ENCODE peak calls at places on chromosomes 1 and 21, in four cellular contexts. X is GM23248, D is PC-3, G is esophagus squamous epithelium. A is an unnamed sample.

GRCh38 chr21:14734191-14734590 is 188.1 kb upstream of the SAMSN1 start:
- DNase-seq in X (no peak), D (no peak), G (no peak), A (no peak)

GRCh38 chr1:180230416-180230790 is 339 bp downstream of the LHX4 start:
- DNase-seq in D (no peak), G (no peak), X (no peak), A (no peak)

GRCh38 chr21:28832013-28832714 is 160.5 kb downstream of the LTN1 start:
- DNase-seq in X (peak), G (no peak), D (peak), A (no peak)

GRCh38 chr1:52913014-52913413 is 8.5 kb downstream of the ECHDC2 start:
- DNase-seq in X (no peak), G (no peak), D (no peak), A (no peak)

GRCh38 chr1:37845049-37845646 is 14.2 kb downstream of the MTF1 start:
- DNase-seq in D (no peak), X (no peak), G (no peak), A (no peak)

GRCh38 chr21:10418649-10419048 is 102.7 kb upstream of the TPTE start:
- DNase-seq in G (no peak), X (no peak), D (no peak), A (no peak)

GRCh38 chr21:26115346-26115745 is 55.2 kb downstream of the APP start:
- DNase-seq in G (no peak), D (peak), X (no peak), A (no peak)

GRCh38 chr21:44083631-44084291 is 23.4 kb upstream of the PWP2 start:
- DNase-seq in X (no peak), G (no peak), D (no peak), A (peak)

GRCh38 chr1:86868477-86868876 is 45.4 kb downstream of the SELENOF start:
- DNase-seq in G (no peak), X (peak), D (no peak), A (no peak)

GRCh38 chr1:85584264-85584781 is 3.8 kb downstream of the CCN1 start:
- DNase-seq in G (no peak), D (peak), X (peak), A (peak)

GRCh38 chr1:21160263-21160662 is 16.4 kb downstream of the EIF4G3 start:
- DNase-seq in G (no peak), X (no peak), D (no peak), A (no peak)

GRCh38 chr1:201359031-201359872 is 18.2 kb downstream of the TNNT2 start:
- DNase-seq in X (no peak), D (no peak), G (no peak), A (no peak)

GRCh38 chr1:203051841-203052324 is 25.6 kb downstream of the PPFIA4 start:
- DNase-seq in D (no peak), G (no peak), X (no peak), A (no peak)

GRCh38 chr1:70706381-70707173 is 295.5 kb downstream of the CTH start:
- DNase-seq in G (no peak), X (peak), D (no peak), A (no peak)

GRCh38 chr1:192802406-192802805 is 6.4 kb upstream of the RGS2 start:
- DNase-seq in D (no peak), G (no peak), X (no peak), A (no peak)

GRCh38 chr1:160083968-160084770 is 2.8 kb downstream of the KCNJ9 start:
- DNase-seq in G (no peak), X (peak), D (peak), A (no peak)

GRCh38 chr21:34156957-34157356 is 83.6 kb downstream of the MRPS6 start:
- DNase-seq in X (no peak), G (no peak), D (no peak), A (no peak)

GRCh38 chr1:150221552-150221951 is 14.4 kb downstream of the ANP32E start:
- DNase-seq in X (peak), D (peak), G (no peak), A (peak)

GRCh38 chr21:41983229-41983628 is 26.9 kb downstream of the ZBTB21 start:
- DNase-seq in D (no peak), G (no peak), X (no peak), A (no peak)

GRCh38 chr1:15080328-15081033 is 73.1 kb upstream of the TMEM51 start:
- DNase-seq in D (no peak), G (no peak), X (no peak), A (no peak)

GRCh38 chr1:82777240-82777639 is 976.5 kb downstream of the ADGRL2 start:
- DNase-seq in X (no peak), G (no peak), D (no peak), A (no peak)

GRCh38 chr1:25786887-25787286 is 13.1 kb upstream of the SELENON start:
- DNase-seq in G (no peak), D (peak), X (peak), A (no peak)

GRCh38 chr1:82838066-82838465 is 1037.3 kb downstream of the ADGRL2 start:
- DNase-seq in D (peak), G (no peak), X (peak), A (peak)

GRCh38 chr1:157739229-157739901 is 37.6 kb downstream of the FCRL2 start:
- DNase-seq in G (no peak), X (no peak), D (no peak), A (no peak)

GRCh38 chr1:242405947-242406346 is 118.5 kb downstream of the PLD5 start:
- DNase-seq in D (no peak), X (no peak), G (no peak), A (no peak)

GRCh38 chr1:204448321-204448964 is 36.8 kb upstream of the PPP1R15B start:
- DNase-seq in X (no peak), D (peak), G (no peak), A (no peak)

GRCh38 chr1:187763465-187763864 is 934.7 kb downstream of the PLA2G4A start:
- DNase-seq in X (no peak), G (no peak), D (no peak), A (no peak)

GRCh38 chr1:198696211-198696610 is 57.4 kb downstream of the PTPRC start:
- DNase-seq in D (no peak), G (no peak), X (no peak), A (no peak)

GRCh38 chr1:161013591-161014513 is 7.1 kb downstream of the F11R start:
- DNase-seq in G (peak), D (peak), X (peak), A (peak)

GRCh38 chr1:184838374-184838995 is 83.8 kb upstream of the EDEM3 start:
- DNase-seq in X (peak), D (peak), G (no peak), A (peak)

GRCh38 chr21:45988366-45989347 is 7.1 kb downstream of the COL6A1 start:
- DNase-seq in D (no peak), G (no peak), X (no peak), A (no peak)

GRCh38 chr1:180566048-180566447 is 7.3 kb downstream of the OVAAL start:
- DNase-seq in X (no peak), G (no peak), D (no peak), A (no peak)

GRCh38 chr1:22261580-22261979 is 118.7 kb upstream of the WNT4 start:
- DNase-seq in X (no peak), D (no peak), G (no peak), A (no peak)

GRCh38 chr1:25737151-25737550 is 62.8 kb upstream of the SELENON start:
- DNase-seq in D (no peak), X (peak), G (no peak), A (no peak)

GRCh38 chr1:179129702-179130473 is 48.0 kb downstream of the TOR3A start:
- DNase-seq in D (no peak), G (no peak), X (peak), A (no peak)

GRCh38 chr1:87949711-87950110 is 621.0 kb downstream of the LMO4 start:
- DNase-seq in G (no peak), D (no peak), X (no peak), A (no peak)

GRCh38 chr21:41170442-41170841 is 2.5 kb downstream of the BACE2 start:
- DNase-seq in D (peak), G (no peak), X (peak), A (no peak)

DNA sequence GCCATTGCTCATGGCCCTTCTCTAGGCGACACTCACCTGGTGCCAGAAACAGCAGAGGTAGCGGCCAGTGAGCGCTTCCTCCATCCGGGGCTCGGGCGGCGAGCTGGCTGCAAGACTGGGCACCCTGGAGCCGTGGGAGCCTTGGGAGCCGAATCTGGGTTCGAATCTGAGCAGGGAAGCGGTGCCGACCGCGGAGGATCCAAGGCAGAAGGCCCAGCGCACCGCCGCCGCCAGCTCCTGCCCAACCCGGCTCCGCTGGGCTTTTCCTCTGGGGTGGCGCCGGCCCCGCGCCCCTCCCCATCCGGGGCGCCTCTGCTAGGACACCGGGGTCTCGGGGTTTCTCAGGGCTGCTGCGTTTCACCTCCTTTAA is 1.7 kb upstream of the PRDM16 start:
- DNase-seq in D (no peak), X (no peak), G (no peak), A (no peak)
- H3K4me3 ChIP-seq in D (no peak), X (no peak), G (no peak), A (no peak)

GRCh38 chr1:68147534-68147933 is 84.8 kb downstream of the WLS start:
- DNase-seq in X (no peak), G (no peak), D (no peak), A (no peak)
- H3K27ac ChIP-seq in X (no peak), G (no peak), D (no peak), A (no peak)

DNA sequence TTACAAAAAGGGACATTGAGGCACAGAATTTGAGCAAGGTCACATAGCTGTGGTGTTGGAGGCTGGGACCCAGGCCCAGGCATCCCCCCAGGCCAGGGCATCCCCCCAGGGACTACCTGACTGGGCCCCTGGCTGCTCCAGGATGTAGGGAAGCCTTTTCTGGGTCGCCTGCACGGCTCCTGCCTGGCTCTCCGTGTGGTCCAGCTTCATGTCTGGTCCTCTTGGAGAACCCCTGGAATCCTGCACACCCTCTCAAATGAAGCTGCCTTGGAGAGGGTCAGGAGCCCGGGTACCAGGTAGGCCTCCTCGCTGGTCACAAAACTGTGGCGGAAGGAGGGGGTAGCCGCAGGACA is 919 bp upstream of the CELSR2 start:
- DNase-seq in X (no peak), G (no peak), D (no peak), A (no peak)
- H3K4me3 ChIP-seq in X (no peak), G (no peak), D (no peak), A (no peak)

GRCh38 chr1:224635356-224635755 is 19.2 kb downstream of the CNIH3 start:
- DNase-seq in G (no peak), X (peak), D (peak), A (peak)

GRCh38 chr1:224632921-224633321 is 16.8 kb downstream of the CNIH3 start:
- DNase-seq in D (peak), X (peak), G (no peak), A (no peak)

GRCh38 chr1:224629965-224630364 is 13.8 kb downstream of the CNIH3 start:
- DNase-seq in X (no peak), G (no peak), D (no peak), A (no peak)

GRCh38 chr1:224631471-224632105 is 15.5 kb downstream of the CNIH3 start:
- DNase-seq in G (no peak), X (peak), D (no peak), A (no peak)

GRCh38 chr1:224632381-224632871 is 16.3 kb downstream of the CNIH3 start:
- DNase-seq in X (peak), D (peak), G (no peak), A (peak)
- H3K27ac ChIP-seq in X (peak), D (no peak), G (no peak), A (peak)

DNA sequence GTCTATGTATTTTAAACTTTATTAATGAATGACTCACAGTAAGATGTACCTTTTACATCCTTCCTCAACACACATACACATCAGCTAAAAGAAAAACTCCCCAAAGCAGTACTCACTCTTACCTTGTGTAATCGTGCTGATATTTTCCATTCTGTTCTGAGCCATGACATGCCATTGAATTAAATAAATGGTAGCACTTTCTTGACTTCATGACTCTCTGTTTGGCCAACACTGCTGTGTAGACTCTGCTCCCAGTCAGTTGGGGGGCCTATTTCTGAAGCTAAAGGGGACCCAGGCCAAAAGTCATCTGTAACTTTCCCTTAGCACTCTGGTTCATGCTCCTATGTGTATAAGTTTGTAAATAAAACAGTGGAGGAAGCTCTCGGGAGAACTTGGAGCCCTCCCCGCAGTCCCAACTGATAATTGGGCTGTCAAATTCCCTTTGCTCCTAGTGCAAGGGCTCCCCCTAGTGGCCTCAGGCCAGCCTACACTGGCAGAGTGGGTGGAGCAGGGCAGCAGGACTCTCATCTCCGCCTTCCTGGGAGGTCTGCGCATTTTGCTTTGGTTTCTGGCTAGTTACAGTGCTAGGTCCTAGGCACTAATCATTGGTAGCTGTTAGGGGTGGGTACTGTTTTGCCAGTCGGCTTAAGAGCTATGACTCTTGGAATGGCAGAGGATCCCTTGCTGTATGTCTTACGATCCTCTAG is 1.7 kb upstream of the FYB2 start:
- DNase-seq in D (peak), X (peak), G (no peak), A (peak)
- H3K4me3 ChIP-seq in D (peak), X (no peak), G (no peak), A (no peak)

A was measured in brain microvascular endothelial cell.